ENCODE peak calls at places on chromosomes 1 and 21, in eight cellular contexts. C, T, F, J, W, M, H and N are unnamed samples.

GRCh38 chr1:244833734-244834595 is 1.5 kb upstream of the COX20 start:
- DNase-seq in F (peak; percentile 85), J (peak; percentile 65), W (peak; percentile 84), H (peak; percentile 70), C (peak; percentile 80), M (peak; percentile 70), T (peak; percentile 81), N (peak; percentile 87)

GRCh38 chr21:42777064-42777756 is 102.1 kb downstream of the WDR4 start:
- DNase-seq in F (no peak), T (no peak), H (no peak), C (no peak), J (no peak), W (no peak), M (no peak), N (no peak)

GRCh38 chr1:11797525-11798216 is 8.1 kb downstream of the MTHFR start:
- DNase-seq in T (no peak), W (no peak), C (no peak), H (no peak), F (no peak), M (no peak), J (no peak), N (no peak)

GRCh38 chr1:236522937-236523703 is 662 bp upstream of the LGALS8 start:
- DNase-seq in F (peak; percentile 18), J (no peak), T (no peak), C (no peak), W (peak; percentile 18), M (peak; percentile 60), H (no peak), N (no peak)

GRCh38 chr1:32893198-32894018 is 7.1 kb downstream of the HPCA start:
- DNase-seq in F (no peak), T (peak; percentile 52), M (peak; percentile 65), J (peak; percentile 86), C (no peak), H (peak; percentile 68), W (peak; percentile 50), N (no peak)

GRCh38 chr1:209625205-209625549 is 27.0 kb downstream of the LAMB3 start:
- DNase-seq in C (no peak), W (peak; percentile 48), F (no peak), J (no peak), M (no peak), T (no peak), H (no peak), N (no peak)

GRCh38 chr1:182389619-182390047 is 2.0 kb downstream of the GLUL start:
- DNase-seq in M (no peak), H (peak; percentile 9), C (no peak), F (no peak), T (no peak), J (peak; percentile 37), W (peak; percentile 40), N (no peak)

GRCh38 chr1:228968841-228969606 is 233.7 kb downstream of the RHOU start:
- DNase-seq in H (no peak), M (no peak), W (no peak), J (peak; percentile 92), C (no peak), F (no peak), T (no peak), N (no peak)

GRCh38 chr1:189970331-189971230 is 507.1 kb downstream of the BRINP3 start:
- DNase-seq in W (no peak), F (no peak), J (no peak), M (no peak), C (no peak), H (no peak), T (no peak), N (no peak)

GRCh38 chr1:164914208-164914607 is 355.2 kb downstream of the PBX1 start:
- DNase-seq in W (peak; percentile 41), T (no peak), C (no peak), F (peak; percentile 38), H (no peak), M (peak; percentile 50), J (no peak), N (no peak)

GRCh38 chr1:1325288-1326074 is 879 bp downstream of the CPTP start:
- DNase-seq in F (peak; percentile 47), C (no peak), T (peak; percentile 27), M (no peak), H (no peak), W (no peak), J (no peak), N (peak; percentile 38)

GRCh38 chr1:36885537-36886441 is 148.5 kb downstream of the GRIK3 start:
- DNase-seq in M (no peak), T (no peak), J (peak; percentile 51), H (peak; percentile 81), F (no peak), W (no peak), C (no peak), N (no peak)

GRCh38 chr1:18940303-18941020 is 16.0 kb downstream of the IFFO2 start:
- DNase-seq in H (no peak), W (peak; percentile 58), T (no peak), J (no peak), C (no peak), F (no peak), M (no peak), N (no peak)
- H3K79me2 ChIP-seq in H (peaks cover 83% of the 10 kb centered on the region), W (peaks cover 100% of the 10 kb centered on the region), T (no peaks in the 10 kb centered on the region), J (no peaks in the 10 kb centered on the region), C (peaks cover 93% of the 10 kb centered on the region), F (peaks cover 100% of the 10 kb centered on the region), M (peaks cover 35% of the 10 kb centered on the region), N (peaks cover 61% of the 10 kb centered on the region)

GRCh38 chr21:38802050-38803026 is 3.4 kb upstream of the ETS2 start:
- DNase-seq in W (no peak), M (peak; percentile 77), J (no peak), H (no peak), T (no peak), F (peak; percentile 96), C (no peak), N (no peak)
- TF ChIP-seq EZH2phosphoT487 in W (no peak), M (no peak), J (no peak), H (no peak), T (no peak), F (no peak), C (no peak), N (no peak)

GRCh38 chr1:248790456-248790855 is 34.9 kb upstream of the LYPD8 start:
- DNase-seq in W (no peak), J (no peak), F (no peak), T (no peak), M (no peak), C (no peak), H (no peak), N (no peak)

GRCh38 chr1:248788327-248788726 is 32.8 kb upstream of the LYPD8 start:
- DNase-seq in H (no peak), W (no peak), M (no peak), C (no peak), T (no peak), J (no peak), F (no peak), N (no peak)

GRCh38 chr1:248791010-248791409 is 34.7 kb downstream of the SH3BP5L start:
- DNase-seq in C (no peak), M (no peak), T (no peak), F (no peak), H (no peak), J (no peak), W (no peak), N (no peak)

GRCh38 chr1:248793592-248793991 is 32.1 kb downstream of the SH3BP5L start:
- DNase-seq in J (no peak), C (no peak), T (no peak), F (no peak), W (no peak), H (no peak), M (no peak), N (no peak)

DNA sequence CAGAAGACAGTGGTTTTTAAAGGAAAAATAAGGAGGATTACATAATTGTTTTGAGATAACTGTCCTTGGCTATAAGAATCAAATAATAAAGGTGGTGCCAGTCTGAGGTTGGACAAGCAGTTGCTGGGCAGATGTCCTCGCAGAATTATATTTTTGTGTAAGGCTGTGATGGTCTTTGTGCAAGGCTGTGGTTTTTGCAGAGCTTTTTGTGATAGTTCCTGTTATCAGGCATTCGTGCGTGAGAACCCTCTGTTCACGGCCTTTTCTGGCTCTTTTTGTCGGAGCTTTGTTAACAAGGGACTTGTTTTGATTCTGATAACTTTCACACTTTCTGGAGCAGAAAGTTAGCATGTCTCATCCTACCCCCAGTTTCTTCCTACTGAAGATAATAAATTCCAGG is 33.4 kb downstream of the SH3BP5L start:
- DNase-seq in F (no peak), H (no peak), C (no peak), T (no peak), M (no peak), J (no peak), W (no peak), N (no peak)
- H3K9me3 ChIP-seq in F (no peaks in the 10 kb centered on the region), H (no peaks in the 10 kb centered on the region), C (no peaks in the 10 kb centered on the region), T (no peaks in the 10 kb centered on the region), M (no peaks in the 10 kb centered on the region), J (no peaks in the 10 kb centered on the region), W (no peaks in the 10 kb centered on the region), N (no peaks in the 10 kb centered on the region)

GRCh38 chr21:45985471-45986315 is 4.1 kb downstream of the COL6A1 start:
- DNase-seq in C (no peak), H (no peak), F (no peak), T (no peak), W (peak; percentile 9), J (no peak), M (no peak), N (no peak)
- H3K79me2 ChIP-seq in C (no peaks in the 10 kb centered on the region), H (peaks cover 12% of the 10 kb centered on the region), F (peaks cover 54% of the 10 kb centered on the region), T (no peaks in the 10 kb centered on the region), W (peaks cover 80% of the 10 kb centered on the region), J (no peaks in the 10 kb centered on the region), M (peaks cover 39% of the 10 kb centered on the region), N (no peaks in the 10 kb centered on the region)

GRCh38 chr1:220966874-220967631 is 87.8 kb downstream of the HLX start:
- DNase-seq in C (no peak), H (peak; percentile 64), M (no peak), J (no peak), W (peak; percentile 21), T (no peak), F (no peak), N (no peak)
- TF ChIP-seq EZH2phosphoT487 in C (no peak), H (no peak), M (no peak), J (no peak), W (no peak), T (no peak), F (no peak), N (no peak)